ENCODE peak calls at places on chromosomes 7 and 10, in six cellular contexts. One of them, this sample, is unnamed. For H3K27me3 and H3K36me3, the result is how much of the 10 kb centered on the place peaks cover.

GRCh38 chr10:66837335-66837734 is 88.5 kb upstream of the LRRTM3 start:
- DNase-seq in CD4-positive, CD25-positive, alpha-beta regulatory T cell: no peak
- DNase-seq in GM23248: no peak
- DNase-seq in naive thymus-derived CD4-positive, alpha-beta T cell: no peak
- DNase-seq in heart right ventricle: no peak
- DNase-seq in IMR-90: no peak
- DNase-seq in this sample: no peak

GRCh38 chr7:130254555-130254954 is 12.1 kb upstream of the CPA2 start:
- DNase-seq in CD4-positive, CD25-positive, alpha-beta regulatory T cell: no peak
- DNase-seq in GM23248: no peak
- DNase-seq in naive thymus-derived CD4-positive, alpha-beta T cell: no peak
- DNase-seq in heart right ventricle: no peak
- DNase-seq in IMR-90: no peak
- DNase-seq in this sample: no peak

GRCh38 chr7:105719919-105720318 is 138.6 kb upstream of the EFCAB10 start:
- DNase-seq in CD4-positive, CD25-positive, alpha-beta regulatory T cell: no peak
- DNase-seq in GM23248: no peak
- DNase-seq in naive thymus-derived CD4-positive, alpha-beta T cell: no peak
- DNase-seq in heart right ventricle: no peak
- DNase-seq in IMR-90: no peak
- DNase-seq in this sample: no peak

GRCh38 chr7:131717181-131717580 is 160.8 kb upstream of the PODXL start:
- DNase-seq in CD4-positive, CD25-positive, alpha-beta regulatory T cell: no peak
- DNase-seq in GM23248: no peak
- DNase-seq in naive thymus-derived CD4-positive, alpha-beta T cell: no peak
- DNase-seq in heart right ventricle: no peak
- DNase-seq in IMR-90: no peak
- DNase-seq in this sample: no peak

GRCh38 chr10:72417971-72418370 is 63.3 kb upstream of the DNAJB12 start:
- DNase-seq in CD4-positive, CD25-positive, alpha-beta regulatory T cell: no peak
- DNase-seq in GM23248: no peak
- DNase-seq in naive thymus-derived CD4-positive, alpha-beta T cell: no peak
- DNase-seq in heart right ventricle: no peak
- DNase-seq in IMR-90: no peak
- DNase-seq in this sample: no peak

GRCh38 chr7:68247566-68247965 is 1250.9 kb downstream of the TYW1 start:
- DNase-seq in CD4-positive, CD25-positive, alpha-beta regulatory T cell: no peak
- DNase-seq in GM23248: no peak
- DNase-seq in naive thymus-derived CD4-positive, alpha-beta T cell: no peak
- DNase-seq in heart right ventricle: no peak
- DNase-seq in IMR-90: no peak
- DNase-seq in this sample: no peak

GRCh38 chr7:99035723-99036530 is 108.0 kb downstream of the SMURF1 start:
- DNase-seq in CD4-positive, CD25-positive, alpha-beta regulatory T cell: no peak
- DNase-seq in GM23248: no peak
- DNase-seq in naive thymus-derived CD4-positive, alpha-beta T cell: no peak
- DNase-seq in heart right ventricle: no peak
- DNase-seq in IMR-90: no peak
- DNase-seq in this sample: no peak

GRCh38 chr7:101846006-101846405 is 28.6 kb downstream of the CUX1 start:
- DNase-seq in CD4-positive, CD25-positive, alpha-beta regulatory T cell: no peak
- DNase-seq in GM23248: no peak
- DNase-seq in naive thymus-derived CD4-positive, alpha-beta T cell: no peak
- DNase-seq in heart right ventricle: no peak
- DNase-seq in IMR-90: no peak
- DNase-seq in this sample: no peak

GRCh38 chr7:157439149-157439548 is 102.3 kb downstream of the DNAJB6 start:
- DNase-seq in CD4-positive, CD25-positive, alpha-beta regulatory T cell: no peak
- DNase-seq in GM23248: no peak
- DNase-seq in naive thymus-derived CD4-positive, alpha-beta T cell: no peak
- DNase-seq in heart right ventricle: no peak
- DNase-seq in IMR-90: no peak
- DNase-seq in this sample: no peak

GRCh38 chr7:120402368-120402767 is 129.4 kb downstream of the KCND2 start:
- DNase-seq in CD4-positive, CD25-positive, alpha-beta regulatory T cell: no peak
- DNase-seq in GM23248: peak
- DNase-seq in naive thymus-derived CD4-positive, alpha-beta T cell: no peak
- DNase-seq in heart right ventricle: no peak
- DNase-seq in IMR-90: peak
- DNase-seq in this sample: no peak

GRCh38 chr7:6121141-6121540 is 90.0 kb downstream of the ANKRD61 start:
- DNase-seq in CD4-positive, CD25-positive, alpha-beta regulatory T cell: peak
- DNase-seq in GM23248: peak
- DNase-seq in naive thymus-derived CD4-positive, alpha-beta T cell: no peak
- DNase-seq in heart right ventricle: no peak
- DNase-seq in IMR-90: peak
- DNase-seq in this sample: no peak

GRCh38 chr7:153887756-153888591 is 164.2 kb upstream of the DPP6 start:
- DNase-seq in CD4-positive, CD25-positive, alpha-beta regulatory T cell: no peak
- DNase-seq in GM23248: no peak
- DNase-seq in naive thymus-derived CD4-positive, alpha-beta T cell: no peak
- DNase-seq in heart right ventricle: no peak
- DNase-seq in IMR-90: no peak
- DNase-seq in this sample: no peak

DNA sequence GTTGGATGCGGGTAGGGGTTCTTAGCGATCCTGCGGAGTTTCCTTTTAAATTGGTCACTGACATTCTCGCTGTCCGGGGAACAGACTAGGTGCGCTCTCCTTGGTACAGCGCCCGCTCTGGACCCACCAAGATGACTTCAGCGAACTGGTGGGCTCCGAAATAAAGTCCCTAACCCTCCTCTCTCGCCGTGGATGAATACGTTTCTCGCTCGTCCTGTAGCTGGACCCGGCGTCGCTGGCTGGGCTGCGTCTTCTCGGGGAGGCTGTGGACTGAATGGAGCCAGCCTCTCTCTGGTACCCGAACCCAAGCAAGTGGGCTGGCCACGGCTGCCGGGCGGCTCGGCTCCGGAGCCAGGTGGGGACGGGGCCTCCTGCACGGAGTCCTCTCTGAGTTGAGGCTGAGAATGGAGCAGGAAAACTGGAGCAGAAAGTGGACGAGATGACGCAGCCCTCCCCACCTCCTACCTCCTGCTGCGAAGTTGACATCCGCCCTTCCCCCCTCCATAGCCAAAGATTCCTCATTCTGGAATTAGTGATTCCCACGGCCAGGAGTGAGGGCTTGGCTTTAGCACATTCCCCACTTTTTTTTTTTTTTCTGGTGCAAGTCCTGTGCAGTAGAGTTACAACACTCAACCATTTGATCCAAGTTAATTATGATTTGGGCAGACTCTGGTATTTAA is 1.5 kb downstream of the UNC5B start:
- DNase-seq in CD4-positive, CD25-positive, alpha-beta regulatory T cell: no peak
- DNase-seq in GM23248: peak
- DNase-seq in naive thymus-derived CD4-positive, alpha-beta T cell: no peak
- DNase-seq in heart right ventricle: no peak
- DNase-seq in IMR-90: peak
- DNase-seq in this sample: no peak
- H3K27me3 ChIP-seq in CD4-positive, CD25-positive, alpha-beta regulatory T cell: under half
- H3K27me3 ChIP-seq in GM23248: under half
- H3K27me3 ChIP-seq in naive thymus-derived CD4-positive, alpha-beta T cell: under half
- H3K27me3 ChIP-seq in heart right ventricle: half or more
- H3K27me3 ChIP-seq in IMR-90: under half
- H3K27me3 ChIP-seq in this sample: under half

GRCh38 chr10:73887038-73888015 is 13.0 kb upstream of the CAMK2G start:
- DNase-seq in CD4-positive, CD25-positive, alpha-beta regulatory T cell: no peak
- DNase-seq in GM23248: peak
- DNase-seq in naive thymus-derived CD4-positive, alpha-beta T cell: no peak
- DNase-seq in heart right ventricle: peak
- DNase-seq in IMR-90: peak
- DNase-seq in this sample: peak

GRCh38 chr10:73886625-73887024 is 12.3 kb upstream of the CAMK2G start:
- DNase-seq in CD4-positive, CD25-positive, alpha-beta regulatory T cell: no peak
- DNase-seq in GM23248: peak
- DNase-seq in naive thymus-derived CD4-positive, alpha-beta T cell: no peak
- DNase-seq in heart right ventricle: no peak
- DNase-seq in IMR-90: no peak
- DNase-seq in this sample: no peak

GRCh38 chr10:73889014-73889413 is 14.7 kb upstream of the CAMK2G start:
- DNase-seq in CD4-positive, CD25-positive, alpha-beta regulatory T cell: no peak
- DNase-seq in GM23248: peak
- DNase-seq in naive thymus-derived CD4-positive, alpha-beta T cell: no peak
- DNase-seq in heart right ventricle: peak
- DNase-seq in IMR-90: peak
- DNase-seq in this sample: peak

GRCh38 chr10:73890261-73890660 is 15.9 kb upstream of the CAMK2G start:
- DNase-seq in CD4-positive, CD25-positive, alpha-beta regulatory T cell: no peak
- DNase-seq in GM23248: no peak
- DNase-seq in naive thymus-derived CD4-positive, alpha-beta T cell: no peak
- DNase-seq in heart right ventricle: no peak
- DNase-seq in IMR-90: no peak
- DNase-seq in this sample: no peak

DNA sequence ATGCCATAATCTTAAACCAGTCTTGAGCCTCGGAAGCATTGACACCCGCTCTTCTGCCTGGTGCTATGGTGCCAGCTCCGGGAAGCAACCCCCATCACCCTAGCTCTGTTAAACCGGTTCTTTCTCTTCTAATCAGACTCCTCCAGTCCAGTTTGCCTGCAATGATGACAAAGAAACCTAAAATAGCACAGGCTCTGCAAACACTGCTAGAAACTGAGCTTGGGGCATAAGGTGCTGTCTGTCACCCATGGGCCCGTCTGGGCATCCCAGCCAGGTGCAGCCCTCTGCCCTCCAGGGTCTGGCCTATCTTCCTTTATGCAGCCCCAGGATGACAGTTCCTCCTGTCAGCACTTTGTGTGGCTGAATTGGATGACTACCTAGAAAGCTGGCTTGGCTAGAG is 14.2 kb upstream of the CAMK2G start:
- DNase-seq in CD4-positive, CD25-positive, alpha-beta regulatory T cell: no peak
- DNase-seq in GM23248: peak
- DNase-seq in naive thymus-derived CD4-positive, alpha-beta T cell: no peak
- DNase-seq in heart right ventricle: no peak
- DNase-seq in IMR-90: peak
- DNase-seq in this sample: no peak
- H3K36me3 ChIP-seq in CD4-positive, CD25-positive, alpha-beta regulatory T cell: under half
- H3K36me3 ChIP-seq in GM23248: under half
- H3K36me3 ChIP-seq in naive thymus-derived CD4-positive, alpha-beta T cell: under half
- H3K36me3 ChIP-seq in heart right ventricle: under half
- H3K36me3 ChIP-seq in IMR-90: under half
- H3K36me3 ChIP-seq in this sample: under half

GRCh38 chr7:1159933-1160664 is at the start of gene ZFAND2A:
- DNase-seq in CD4-positive, CD25-positive, alpha-beta regulatory T cell: peak
- DNase-seq in GM23248: peak
- DNase-seq in naive thymus-derived CD4-positive, alpha-beta T cell: peak
- DNase-seq in heart right ventricle: peak
- DNase-seq in IMR-90: peak
- DNase-seq in this sample: peak

GRCh38 chr7:1163121-1163520 is 3.1 kb upstream of the ZFAND2A start:
- DNase-seq in CD4-positive, CD25-positive, alpha-beta regulatory T cell: no peak
- DNase-seq in GM23248: no peak
- DNase-seq in naive thymus-derived CD4-positive, alpha-beta T cell: no peak
- DNase-seq in heart right ventricle: no peak
- DNase-seq in IMR-90: no peak
- DNase-seq in this sample: no peak

GRCh38 chr7:1160665-1161010 is 642 bp upstream of the ZFAND2A start:
- DNase-seq in CD4-positive, CD25-positive, alpha-beta regulatory T cell: no peak
- DNase-seq in GM23248: peak
- DNase-seq in naive thymus-derived CD4-positive, alpha-beta T cell: no peak
- DNase-seq in heart right ventricle: no peak
- DNase-seq in IMR-90: no peak
- DNase-seq in this sample: peak

GRCh38 chr7:1168422-1168821 is 8.4 kb upstream of the ZFAND2A start:
- DNase-seq in CD4-positive, CD25-positive, alpha-beta regulatory T cell: no peak
- DNase-seq in GM23248: no peak
- DNase-seq in naive thymus-derived CD4-positive, alpha-beta T cell: no peak
- DNase-seq in heart right ventricle: no peak
- DNase-seq in IMR-90: no peak
- DNase-seq in this sample: no peak

DNA sequence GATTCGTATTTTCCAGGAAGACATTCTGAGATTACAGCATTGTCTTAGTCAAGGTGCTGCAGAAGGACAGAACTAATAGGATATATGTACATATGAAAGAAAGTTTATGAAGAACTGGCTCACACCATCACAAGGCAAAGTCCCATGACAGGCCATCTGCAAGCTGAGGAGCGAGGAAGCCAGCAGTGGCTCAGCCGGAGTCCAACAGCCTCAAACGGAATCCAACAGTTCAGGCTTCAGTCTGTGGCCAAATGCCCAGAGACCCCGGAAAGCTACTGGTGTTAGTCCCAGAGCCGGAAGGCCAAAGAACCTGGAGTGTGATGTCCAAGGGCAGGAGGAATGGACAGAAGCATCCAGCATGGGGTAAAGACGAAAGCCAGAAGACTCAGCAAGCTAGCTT is 4.4 kb upstream of the ZFAND2A start:
- DNase-seq in CD4-positive, CD25-positive, alpha-beta regulatory T cell: no peak
- DNase-seq in GM23248: no peak
- DNase-seq in naive thymus-derived CD4-positive, alpha-beta T cell: no peak
- DNase-seq in heart right ventricle: no peak
- DNase-seq in IMR-90: no peak
- DNase-seq in this sample: no peak
- H3K4me3 ChIP-seq in CD4-positive, CD25-positive, alpha-beta regulatory T cell: no peak
- H3K4me3 ChIP-seq in GM23248: no peak
- H3K4me3 ChIP-seq in naive thymus-derived CD4-positive, alpha-beta T cell: no peak
- H3K4me3 ChIP-seq in heart right ventricle: no peak
- H3K4me3 ChIP-seq in IMR-90: no peak
- H3K4me3 ChIP-seq in this sample: no peak

GRCh38 chr7:139523199-139523941 is at the start of gene CLEC2L:
- DNase-seq in CD4-positive, CD25-positive, alpha-beta regulatory T cell: no peak
- DNase-seq in GM23248: peak
- DNase-seq in naive thymus-derived CD4-positive, alpha-beta T cell: no peak
- DNase-seq in heart right ventricle: no peak
- DNase-seq in IMR-90: no peak
- DNase-seq in this sample: peak

GRCh38 chr7:139521439-139521838 is 2.0 kb upstream of the CLEC2L start:
- DNase-seq in CD4-positive, CD25-positive, alpha-beta regulatory T cell: no peak
- DNase-seq in GM23248: no peak
- DNase-seq in naive thymus-derived CD4-positive, alpha-beta T cell: no peak
- DNase-seq in heart right ventricle: no peak
- DNase-seq in IMR-90: no peak
- DNase-seq in this sample: no peak

GRCh38 chr7:139525239-139525638 is 1.8 kb downstream of the CLEC2L start:
- DNase-seq in CD4-positive, CD25-positive, alpha-beta regulatory T cell: no peak
- DNase-seq in GM23248: no peak
- DNase-seq in naive thymus-derived CD4-positive, alpha-beta T cell: no peak
- DNase-seq in heart right ventricle: no peak
- DNase-seq in IMR-90: no peak
- DNase-seq in this sample: no peak

GRCh38 chr7:139523988-139524815 is 717 bp downstream of the CLEC2L start:
- DNase-seq in CD4-positive, CD25-positive, alpha-beta regulatory T cell: no peak
- DNase-seq in GM23248: no peak
- DNase-seq in naive thymus-derived CD4-positive, alpha-beta T cell: no peak
- DNase-seq in heart right ventricle: no peak
- DNase-seq in IMR-90: no peak
- DNase-seq in this sample: no peak

DNA sequence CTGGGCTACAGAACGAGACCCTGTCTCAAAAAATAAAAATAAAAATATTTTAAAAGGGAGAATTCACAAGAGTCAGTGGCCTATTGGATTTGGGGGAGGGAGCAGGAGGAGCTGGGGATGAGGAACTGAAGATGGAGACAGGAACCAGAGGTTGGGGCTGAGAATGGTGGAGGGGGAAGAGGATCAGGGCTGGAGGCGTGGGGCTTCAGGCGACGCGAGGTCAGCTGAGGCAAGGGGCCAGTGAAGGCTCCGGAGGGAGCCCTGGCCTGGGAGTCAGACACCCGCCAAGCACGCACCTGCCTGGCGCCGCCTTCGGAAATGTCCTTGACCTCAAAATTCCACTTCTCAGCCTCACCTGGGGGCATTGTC is 671 bp upstream of the CLEC2L start:
- DNase-seq in CD4-positive, CD25-positive, alpha-beta regulatory T cell: no peak
- DNase-seq in GM23248: no peak
- DNase-seq in naive thymus-derived CD4-positive, alpha-beta T cell: no peak
- DNase-seq in heart right ventricle: no peak
- DNase-seq in IMR-90: no peak
- DNase-seq in this sample: no peak
- H3K27me3 ChIP-seq in CD4-positive, CD25-positive, alpha-beta regulatory T cell: under half
- H3K27me3 ChIP-seq in GM23248: under half
- H3K27me3 ChIP-seq in naive thymus-derived CD4-positive, alpha-beta T cell: under half
- H3K27me3 ChIP-seq in heart right ventricle: under half
- H3K27me3 ChIP-seq in IMR-90: under half
- H3K27me3 ChIP-seq in this sample: under half